ENCODE peak calls at places on chromosomes 6 and 20, in eight cellular contexts. P is left lung; Z is T-cell; E is right cardiac atrium; Q is lower lobe of right lung; M is CD8-positive, alpha-beta T cell; N is gastroesophageal sphincter; Y is activated naive CD4-positive, alpha-beta T cell treated with anti-CD3 and anti-CD28 coated beads, Interleukin-2, amount 50 U/mL, for 72 hours. C is an unnamed sample.
A peak's percentile ranks its signal among the peaks of the same experiment; 100 is the strongest.

GRCh38 chr6:146546440-146546839 is 2.8 kb downstream of the RAB32 start:
- ATAC-seq in P (peak; percentile 27), Z (no peak), E (no peak), Q (peak; percentile 61), M (no peak), N (peak; percentile 35), Y (no peak), C (no peak)

GRCh38 chr6:3175742-3176321 is 18.5 kb upstream of the TUBB2A start:
- ATAC-seq in P (no peak), Z (no peak), E (no peak), Q (no peak), M (no peak), N (no peak), Y (no peak), C (no peak)

GRCh38 chr6:112477125-112477524 is 130.0 kb downstream of the RFPL4B start:
- ATAC-seq in P (no peak), Z (no peak), E (no peak), Q (no peak), M (no peak), N (no peak), Y (peak; percentile 61), C (peak; percentile 48)

GRCh38 chr6:75491302-75491701 is 2.3 kb downstream of the FILIP1 start:
- ATAC-seq in P (peak; percentile 1), Z (no peak), E (peak; percentile 61), Q (peak; percentile 11), M (no peak), N (no peak), Y (no peak), C (no peak)

GRCh38 chr6:88843040-88843439 is 120.4 kb downstream of the RNGTT start:
- ATAC-seq in P (no peak), Z (no peak), E (peak; percentile 67), Q (no peak), M (no peak), N (peak; percentile 51), Y (no peak), C (no peak)

GRCh38 chr20:13338097-13338661 is 117.1 kb downstream of the ISM1 start:
- ATAC-seq in P (no peak), Z (no peak), E (no peak), Q (no peak), M (no peak), N (no peak), Y (peak; percentile 55), C (peak; percentile 24)

GRCh38 chr6:39166189-39166917 is 51.4 kb upstream of the SAYSD1 start:
- ATAC-seq in P (peak; percentile 95), Z (peak; percentile 63), E (peak; percentile 85), Q (peak; percentile 88), M (peak; percentile 75), N (peak; percentile 49), Y (peak; percentile 92), C (peak; percentile 83)

GRCh38 chr6:88492824-88493223 is 326.7 kb upstream of the CNR1 start:
- ATAC-seq in P (peak; percentile 65), Z (no peak), E (no peak), Q (peak; percentile 53), M (no peak), N (no peak), Y (no peak), C (no peak)

GRCh38 chr6:137307163-137307851 is 88.1 kb upstream of the IFNGR1 start:
- ATAC-seq in P (peak; percentile 32), Z (no peak), E (no peak), Q (no peak), M (no peak), N (no peak), Y (no peak), C (no peak)

GRCh38 chr6:128617285-128617684 is 96.9 kb upstream of the PTPRK start:
- ATAC-seq in P (no peak), Z (no peak), E (no peak), Q (no peak), M (no peak), N (no peak), Y (no peak), C (no peak)

GRCh38 chr20:16391003-16391402 is 182.2 kb downstream of the KIF16B start:
- ATAC-seq in P (peak; percentile 58), Z (no peak), E (peak; percentile 32), Q (peak; percentile 63), M (no peak), N (peak; percentile 39), Y (no peak), C (no peak)

C was measured in activated T-helper 17 cell treated with anti-CD3 and anti-CD28 coated beads, Interleukin-2, amount 50 U/mL, for 72 hours.